ENCODE peak calls at places on chromosomes 12 and 14, in four cellular contexts. J is ELR; T is GM12865; C is effector CD4-positive, alpha-beta T cell. G is an unnamed sample.

GRCh38 chr12:119902084-119902509 is 25.0 kb upstream of the CIT start:
- DNase-seq in J (peak), T (peak), C (peak), G (peak)

GRCh38 chr12:12443482-12443881 is 86.6 kb downstream of the BORCS5 start:
- DNase-seq in J (no peak), T (no peak), C (no peak), G (no peak)

GRCh38 chr12:19181666-19182426 is 52.3 kb downstream of the PLEKHA5 start:
- DNase-seq in J (peak), T (no peak), C (no peak), G (no peak)

GRCh38 chr12:13961983-13962382 is 19.4 kb downstream of the GRIN2B start:
- DNase-seq in J (no peak), T (no peak), C (no peak), G (no peak)

GRCh38 chr12:32343496-32343895 is 55.9 kb upstream of the FGD4 start:
- DNase-seq in J (no peak), T (no peak), C (no peak), G (no peak)

GRCh38 chr14:27750096-27750495 is 1016.5 kb upstream of the FOXG1 start:
- DNase-seq in J (no peak), T (no peak), C (no peak), G (no peak)

GRCh38 chr12:50062733-50063452 is 5.5 kb downstream of the ASIC1 start:
- DNase-seq in J (no peak), T (no peak), C (no peak), G (no peak)

GRCh38 chr12:106031736-106032135 is 107.0 kb downstream of the NUAK1 start:
- DNase-seq in J (no peak), T (no peak), C (no peak), G (no peak)

GRCh38 chr14:50064993-50065392 is 51.4 kb downstream of the VCPKMT start:
- DNase-seq in J (peak), T (peak), C (peak), G (peak)

GRCh38 chr12:4270670-4271432 is 2.7 kb upstream of the CCND2 start:
- DNase-seq in J (no peak), T (peak), C (peak), G (peak)

GRCh38 chr12:13197526-13198141 is 1.1 kb downstream of the EMP1 start:
- DNase-seq in J (peak), T (no peak), C (no peak), G (no peak)

GRCh38 chr14:75793806-75794205 is 132.8 kb downstream of the TTLL5 start:
- DNase-seq in J (peak), T (peak), C (no peak), G (no peak)

GRCh38 chr12:16189849-16190248 is 87.6 kb downstream of the SLC15A5 start:
- DNase-seq in J (no peak), T (peak), C (no peak), G (no peak)

G was measured in activated gamma-delta T cell treated with Interleukin-2 at 50 U/mL for 16 hours.